ENCODE peak calls at places on chromosome 7, in nine cellular contexts. U is foreskin keratinocyte; M is HL-60; D is stimulated activated CD8-positive, alpha-beta memory T cell treated with anti-CD3 and anti-CD28 coated beads, Interleukin-7, amount 100 ng/mL, for 1 hour; Y is M059J; B is fibroblast of mammary gland; I is thoracic aorta; T is SW 1271; G is kidney. E is an unnamed sample.

GRCh38 chr7:123677316-123677715 is 21.6 kb downstream of the LMOD2 start:
- DNase-seq in B (no peak), T (no peak), M (no peak), Y (no peak), I (no peak), G (no peak), D (no peak), U (no peak), E (no peak)

GRCh38 chr7:84073476-84073875 is 121.1 kb downstream of the SEMA3A start:
- DNase-seq in U (no peak), I (no peak), D (no peak), Y (no peak), B (peak), G (no peak), M (no peak), T (no peak), E (no peak)

GRCh38 chr7:91720255-91720937 is 160.1 kb downstream of the MTERF1 start:
- DNase-seq in B (peak), G (no peak), D (no peak), U (peak), T (no peak), I (no peak), M (no peak), Y (no peak), E (peak)

GRCh38 chr7:41252551-41252950 is 450.3 kb downstream of the INHBA start:
- DNase-seq in Y (no peak), U (no peak), D (no peak), T (no peak), I (no peak), M (no peak), G (no peak), B (no peak), E (no peak)

GRCh38 chr7:23680417-23681405 is 712 bp downstream of the FAM221A start:
- DNase-seq in M (no peak), Y (peak), T (no peak), D (no peak), U (no peak), B (peak), G (peak), I (no peak), E (peak)

GRCh38 chr7:26166681-26167266 is 14.8 kb downstream of the NFE2L3 start:
- DNase-seq in M (peak), B (no peak), T (no peak), Y (no peak), G (no peak), I (no peak), D (no peak), U (no peak), E (no peak)

GRCh38 chr7:116499168-116500070 is at the start of gene CAV2:
- DNase-seq in T (peak), I (peak), B (peak), D (no peak), Y (peak), G (peak), U (peak), M (no peak), E (peak)

GRCh38 chr7:47670738-47671137 is 88.8 kb upstream of the TNS3 start:
- DNase-seq in M (no peak), Y (no peak), D (no peak), T (no peak), G (no peak), B (no peak), I (no peak), U (no peak), E (no peak)

GRCh38 chr7:74294191-74294998 is 5.2 kb downstream of the CLIP2 start:
- DNase-seq in B (peak), G (no peak), I (no peak), T (no peak), M (no peak), U (no peak), Y (no peak), D (no peak), E (no peak)

GRCh38 chr7:150946826-150947750 is 31.0 kb downstream of the KCNH2 start:
- DNase-seq in Y (no peak), T (no peak), I (no peak), U (no peak), B (no peak), D (no peak), G (peak), M (no peak), E (no peak)

GRCh38 chr7:27203378-27203953 is 3.6 kb upstream of the HOXA13 start:
- DNase-seq in G (no peak), D (no peak), Y (no peak), I (no peak), U (no peak), B (no peak), M (no peak), T (no peak), E (no peak)

GRCh38 chr7:158431941-158432347 is 155.7 kb downstream of the PTPRN2 start:
- DNase-seq in T (peak), G (no peak), I (peak), D (no peak), U (no peak), M (no peak), B (peak), Y (peak), E (peak)

GRCh38 chr7:28872226-28872625 is 85.9 kb downstream of the TRIL start:
- DNase-seq in G (no peak), D (no peak), T (no peak), I (no peak), Y (no peak), U (peak), M (no peak), B (no peak), E (no peak)

GRCh38 chr7:47470567-47471357 is 111.1 kb downstream of the TNS3 start:
- DNase-seq in M (no peak), B (peak), T (no peak), D (no peak), U (no peak), Y (no peak), I (no peak), G (no peak), E (no peak)

GRCh38 chr7:30196408-30196807 is 61.6 kb downstream of the MTURN start:
- DNase-seq in D (no peak), G (no peak), T (no peak), U (no peak), I (no peak), Y (peak), B (no peak), M (no peak), E (peak)

GRCh38 chr7:8627322-8627721 is 193.9 kb downstream of the NXPH1 start:
- DNase-seq in T (no peak), Y (no peak), G (no peak), U (no peak), B (no peak), I (no peak), D (no peak), M (no peak), E (no peak)

GRCh38 chr7:92790987-92791386 is 45.4 kb downstream of the CDK6 start:
- DNase-seq in U (no peak), B (peak), M (no peak), Y (peak), G (no peak), D (no peak), T (no peak), I (no peak), E (peak)

GRCh38 chr7:21944616-21945373 is 904 bp downstream of the CDCA7L start:
- DNase-seq in T (peak), M (peak), I (no peak), B (peak), U (peak), D (no peak), G (peak), Y (peak), E (peak)

GRCh38 chr7:139706837-139707236 is 71.0 kb downstream of the HIPK2 start:
- DNase-seq in T (no peak), U (no peak), I (no peak), G (no peak), B (no peak), M (no peak), Y (no peak), D (no peak), E (no peak)

GRCh38 chr7:4713183-4713784 is 31.2 kb downstream of the FOXK1 start:
- DNase-seq in U (no peak), Y (peak), D (no peak), G (peak), I (no peak), M (peak), B (peak), T (no peak), E (no peak)

GRCh38 chr7:37984775-37985390 is 64.4 kb downstream of the EPDR1 start:
- DNase-seq in B (peak), G (no peak), D (no peak), M (no peak), Y (no peak), T (no peak), I (no peak), U (no peak), E (no peak)

GRCh38 chr7:22667562-22668239 is 59.3 kb upstream of the IL6 start:
- DNase-seq in I (no peak), U (peak), B (peak), G (no peak), M (no peak), T (no peak), Y (peak), D (no peak), E (peak)

GRCh38 chr7:17802056-17802455 is 138.2 kb downstream of the SNX13 start:
- DNase-seq in Y (no peak), U (no peak), M (no peak), G (no peak), T (no peak), I (no peak), D (no peak), B (peak), E (peak)

GRCh38 chr7:526474-527034 is 6.9 kb upstream of the PDGFA start:
- DNase-seq in U (no peak), G (no peak), M (no peak), D (no peak), Y (no peak), I (no peak), T (no peak), B (no peak), E (no peak)

GRCh38 chr7:134852626-134853025 is 73.2 kb downstream of the CALD1 start:
- DNase-seq in G (no peak), D (no peak), Y (no peak), B (peak), U (no peak), I (no peak), M (no peak), T (no peak), E (no peak)